ENCODE peak calls at places on chromosomes 2 and 18, in nine cellular contexts. Z is testis; U is left cardiac atrium; C is kidney glomerular epithelial cell; E is activated CD8-positive, alpha-beta memory T cell treated with anti-CD3 and anti-CD28 coated beads, Interleukin-2, amount 50 U/mL, for 48 hours; O is GOT3; N is endodermal cell; M is AG10803; F is mesenteric fat pad. K is an unnamed sample.

GRCh38 chr18:4677006-4677405 is 221.9 kb upstream of the DLGAP1 start:
- DNase-seq in N (no peak), Z (no peak), U (no peak), F (no peak), E (no peak), O (no peak), M (no peak), C (no peak), K (no peak)

GRCh38 chr2:177239934-177240600 is 24.5 kb downstream of the NFE2L2 start:
- DNase-seq in N (no peak), Z (peak), C (peak), U (no peak), F (no peak), E (no peak), M (peak), O (no peak), K (peak)

GRCh38 chr2:177568893-177569292 is 176.3 kb downstream of the AGPS start:
- DNase-seq in F (no peak), M (peak), U (no peak), N (no peak), E (no peak), Z (no peak), O (no peak), C (no peak), K (no peak)

GRCh38 chr2:174794851-174795374 is 30.6 kb upstream of the CHRNA1 start:
- DNase-seq in U (no peak), M (peak), N (no peak), F (no peak), Z (no peak), C (no peak), E (no peak), O (no peak), K (no peak)

GRCh38 chr2:135265960-135266490 is 213.9 kb downstream of the RAB3GAP1 start:
- DNase-seq in M (no peak), U (no peak), Z (peak), O (no peak), N (peak), C (no peak), E (no peak), F (no peak), K (no peak)

GRCh38 chr18:35415511-35416427 is 38.6 kb upstream of the ZNF396 start:
- DNase-seq in N (no peak), E (no peak), F (no peak), Z (no peak), M (peak), O (no peak), U (no peak), C (no peak), K (no peak)

GRCh38 chr2:32941944-32942690 is 4.6 kb upstream of the LTBP1 start:
- DNase-seq in M (no peak), U (no peak), F (no peak), Z (no peak), O (no peak), C (no peak), N (no peak), E (no peak), K (no peak)

GRCh38 chr2:224078656-224079055 is 39.6 kb upstream of the SERPINE2 start:
- DNase-seq in U (no peak), Z (no peak), O (no peak), E (no peak), F (no peak), N (no peak), C (peak), M (no peak), K (no peak)

GRCh38 chr2:32264422-32265149 is at the start of gene NLRC4:
- DNase-seq in Z (no peak), F (no peak), O (no peak), E (no peak), U (no peak), N (no peak), C (no peak), M (no peak), K (no peak)

GRCh38 chr2:229342376-229342775 is 71.3 kb upstream of the PID1 start:
- DNase-seq in M (no peak), F (no peak), E (peak), C (peak), U (peak), Z (peak), N (peak), O (no peak), K (peak)

GRCh38 chr2:215828528-215829184 is 184.7 kb downstream of the MREG start:
- DNase-seq in E (peak), U (peak), C (peak), N (peak), F (no peak), M (peak), O (no peak), Z (peak), K (peak)

GRCh38 chr2:8600456-8600855 is 81.4 kb upstream of the ID2 start:
- DNase-seq in F (peak), C (no peak), M (no peak), Z (no peak), U (no peak), E (peak), N (peak), O (no peak), K (no peak)

GRCh38 chr2:62296833-62297641 is 101.1 kb downstream of the B3GNT2 start:
- DNase-seq in Z (no peak), N (no peak), F (no peak), U (no peak), O (no peak), M (no peak), E (no peak), C (no peak), K (no peak)

GRCh38 chr2:150080115-150080514 is 407.4 kb downstream of the RND3 start:
- DNase-seq in O (no peak), N (no peak), F (no peak), E (no peak), M (peak), Z (no peak), U (no peak), C (no peak), K (no peak)

GRCh38 chr2:85269959-85270358 is 57.8 kb downstream of the TGOLN2 start:
- DNase-seq in Z (no peak), U (peak), N (peak), M (no peak), O (no peak), F (no peak), C (no peak), E (no peak), K (no peak)

GRCh38 chr2:73870084-73870483 is 22.7 kb upstream of the ACTG2 start:
- DNase-seq in O (no peak), C (peak), F (no peak), Z (peak), M (peak), N (no peak), U (peak), E (no peak), K (peak)

GRCh38 chr18:9017170-9017899 is 85.2 kb upstream of the NDUFV2 start:
- DNase-seq in N (peak), Z (peak), E (peak), F (no peak), M (peak), C (peak), O (peak), U (peak), K (peak)

GRCh38 chr2:102142829-102143449 is 393 bp downstream of the IL1R1 start:
- DNase-seq in O (no peak), C (peak), N (peak), E (no peak), U (no peak), M (peak), F (no peak), Z (peak), K (peak)

GRCh38 chr18:48545690-48546365 is 7.0 kb downstream of the CTIF start:
- DNase-seq in E (no peak), N (peak), Z (peak), U (peak), F (peak), C (peak), M (peak), O (no peak), K (peak)

GRCh38 chr2:239293450-239294430 is 107.1 kb downstream of the HDAC4 start:
- DNase-seq in U (peak), C (no peak), N (peak), E (peak), Z (peak), O (no peak), M (no peak), F (peak), K (peak)

GRCh38 chr2:458431-458827 is 170.5 kb upstream of the ALKAL2 start:
- DNase-seq in C (no peak), U (no peak), O (no peak), N (no peak), E (no peak), Z (no peak), M (no peak), F (no peak), K (no peak)

GRCh38 chr2:172864182-172864581 is 128.5 kb downstream of the RAPGEF4 start:
- DNase-seq in N (peak), F (no peak), O (peak), M (no peak), U (peak), E (peak), C (no peak), Z (peak), K (peak)

GRCh38 chr18:48445540-48445939 is 36.4 kb upstream of the ZBTB7C start:
- DNase-seq in M (peak), Z (peak), N (peak), O (no peak), E (peak), F (no peak), C (peak), U (peak), K (peak)

GRCh38 chr2:46548103-46548486 is 68.7 kb downstream of the TMEM247 start:
- DNase-seq in Z (peak), N (no peak), E (no peak), M (no peak), U (peak), C (no peak), O (no peak), F (no peak), K (peak)

GRCh38 chr2:27016801-27017325 is 15.9 kb upstream of the TMEM214 start:
- DNase-seq in Z (peak), N (peak), U (peak), E (peak), F (no peak), M (peak), O (peak), C (peak), K (peak)

GRCh38 chr18:79635127-79635726 is 44.4 kb upstream of the CTDP1 start:
- DNase-seq in F (peak), Z (no peak), O (no peak), C (no peak), M (no peak), N (no peak), E (peak), U (no peak), K (no peak)

GRCh38 chr2:32832821-32833220 is 113.9 kb upstream of the LTBP1 start:
- DNase-seq in O (no peak), Z (no peak), M (peak), E (no peak), F (no peak), C (peak), U (no peak), N (no peak), K (no peak)

GRCh38 chr2:165594231-165594934 is 124.9 kb downstream of the CSRNP3 start:
- DNase-seq in N (no peak), O (no peak), U (no peak), M (no peak), F (no peak), E (no peak), C (no peak), Z (no peak), K (no peak)

GRCh38 chr2:144234115-144234772 is 285.7 kb downstream of the ZEB2 start:
- DNase-seq in U (no peak), N (no peak), O (no peak), C (no peak), M (no peak), F (no peak), Z (no peak), E (no peak), K (no peak)

GRCh38 chr2:240985881-240986786 is 12.3 kb upstream of the SNED1 start:
- DNase-seq in M (no peak), F (no peak), U (peak), O (no peak), C (no peak), N (no peak), Z (no peak), E (no peak), K (peak)

GRCh38 chr2:48110497-48110896 is 204.2 kb upstream of the FBXO11 start:
- DNase-seq in M (no peak), Z (no peak), E (no peak), O (no peak), N (no peak), U (no peak), C (no peak), F (no peak), K (no peak)

GRCh38 chr2:127651381-127651809 is 5.4 kb downstream of the GPR17 start:
- DNase-seq in N (no peak), O (no peak), M (no peak), C (no peak), F (no peak), U (peak), E (no peak), Z (no peak), K (no peak)

GRCh38 chr2:191302459-191303155 is 57.4 kb downstream of the MYO1B start:
- DNase-seq in U (no peak), N (peak), F (no peak), O (no peak), C (no peak), E (no peak), M (no peak), Z (no peak), K (no peak)

GRCh38 chr18:2970762-2971659 is 41.9 kb downstream of the LPIN2 start:
- DNase-seq in E (no peak), U (no peak), O (no peak), M (no peak), Z (no peak), N (no peak), C (no peak), F (no peak), K (no peak)

GRCh38 chr2:130917006-130917688 is 80.4 kb downstream of the ARHGEF4 start:
- DNase-seq in E (no peak), N (no peak), C (no peak), Z (no peak), U (no peak), O (no peak), M (no peak), F (no peak), K (no peak)

GRCh38 chr2:107358362-107358761 is 468.3 kb upstream of the RGPD4 start:
- DNase-seq in U (no peak), N (no peak), E (no peak), C (peak), O (no peak), F (no peak), Z (no peak), M (no peak), K (no peak)

GRCh38 chr2:70301344-70302194 is at the start of gene FAM136A:
- DNase-seq in O (peak), E (peak), U (peak), M (peak), N (peak), Z (peak), C (peak), F (peak), K (peak)